ENCODE peak calls at places on chromosomes 5 and 9, in nine cellular contexts. R is fibroblast of pulmonary artery, Q is psoas muscle, T is cardiac muscle cell, M is GM12878, O is keratinocyte, J is tibial artery, H is suprapubic skin, Z is cardiac fibroblast. D is an unnamed sample.
A peak's percentile ranks its signal among the peaks of the same experiment; 100 is the strongest.

GRCh38 chr5:17694922-17695321 is 60.7 kb downstream of the TAF11L14 start:
- DNase-seq in R (no peak), Q (no peak), T (peak; percentile 3), M (no peak), O (peak; percentile 33), J (no peak), H (no peak), Z (no peak), D (no peak)

GRCh38 chr5:146072595-146072994 is 32.8 kb downstream of the PLAC8L1 start:
- DNase-seq in R (no peak), Q (no peak), T (no peak), M (no peak), O (no peak), J (no peak), H (no peak), Z (no peak), D (no peak)

GRCh38 chr5:31119938-31120641 is 73.4 kb upstream of the CDH6 start:
- DNase-seq in R (no peak), Q (no peak), T (no peak), M (no peak), O (no peak), J (no peak), H (no peak), Z (no peak), D (no peak)

GRCh38 chr5:178363501-178364325 is 131.1 kb upstream of the PHYKPL start:
- DNase-seq in R (no peak), Q (peak; percentile 21), T (no peak), M (no peak), O (no peak), J (no peak), H (no peak), Z (no peak), D (no peak)

GRCh38 chr5:174567506-174568141 is 156.8 kb upstream of the MSX2 start:
- DNase-seq in R (no peak), Q (no peak), T (no peak), M (no peak), O (peak; percentile 96), J (no peak), H (peak; percentile 12), Z (no peak), D (no peak)

GRCh38 chr5:55533806-55534435 is 843 bp downstream of the PLPP1 start:
- DNase-seq in R (peak; percentile 48), Q (no peak), T (peak; percentile 63), M (peak; percentile 9), O (no peak), J (no peak), H (no peak), Z (peak; percentile 61), D (peak; percentile 67)

GRCh38 chr5:168372351-168372946 is 81.0 kb downstream of the WWC1 start:
- DNase-seq in R (no peak), Q (no peak), T (no peak), M (no peak), O (no peak), J (no peak), H (no peak), Z (no peak), D (peak; percentile 27)

GRCh38 chr9:137688725-137689124 is 69.9 kb downstream of the EHMT1 start:
- DNase-seq in R (no peak), Q (no peak), T (no peak), M (no peak), O (no peak), J (peak; percentile 43), H (peak; percentile 35), Z (no peak), D (no peak)

GRCh38 chr5:151694035-151694485 is 7.3 kb upstream of the SPARC start:
- DNase-seq in R (peak; percentile 85), Q (no peak), T (peak; percentile 91), M (no peak), O (no peak), J (no peak), H (no peak), Z (peak; percentile 85), D (no peak)

GRCh38 chr9:124593080-124594058 is 86.2 kb upstream of the NR5A1 start:
- DNase-seq in R (no peak), Q (no peak), T (peak; percentile 37), M (no peak), O (no peak), J (no peak), H (no peak), Z (peak; percentile 13), D (peak; percentile 51)
- H3K4me3 ChIP-seq in R (no peak overlapping the region), Q (no peak overlapping the region), T (peak overlapping the region; percentile 9), M (peak overlapping the region; percentile 3), O (no peak overlapping the region), J (no peak overlapping the region), H (no peak overlapping the region), Z (no peak overlapping the region), D (no peak overlapping the region)

GRCh38 chr5:93606384-93606752 is 23.3 kb downstream of the NR2F1 start:
- DNase-seq in R (no peak), Q (no peak), T (no peak), M (no peak), O (no peak), J (no peak), H (no peak), Z (no peak), D (no peak)

GRCh38 chr5:93603711-93604118 is 20.7 kb downstream of the NR2F1 start:
- DNase-seq in R (no peak), Q (no peak), T (no peak), M (no peak), O (no peak), J (no peak), H (no peak), Z (no peak), D (no peak)

GRCh38 chr5:93602261-93603149 is 19.5 kb downstream of the NR2F1 start:
- DNase-seq in R (no peak), Q (no peak), T (no peak), M (no peak), O (no peak), J (no peak), H (no peak), Z (no peak), D (no peak)

GRCh38 chr5:93603191-93603590 is 20.2 kb downstream of the NR2F1 start:
- DNase-seq in R (no peak), Q (no peak), T (no peak), M (no peak), O (no peak), J (no peak), H (no peak), Z (no peak), D (no peak)

DNA sequence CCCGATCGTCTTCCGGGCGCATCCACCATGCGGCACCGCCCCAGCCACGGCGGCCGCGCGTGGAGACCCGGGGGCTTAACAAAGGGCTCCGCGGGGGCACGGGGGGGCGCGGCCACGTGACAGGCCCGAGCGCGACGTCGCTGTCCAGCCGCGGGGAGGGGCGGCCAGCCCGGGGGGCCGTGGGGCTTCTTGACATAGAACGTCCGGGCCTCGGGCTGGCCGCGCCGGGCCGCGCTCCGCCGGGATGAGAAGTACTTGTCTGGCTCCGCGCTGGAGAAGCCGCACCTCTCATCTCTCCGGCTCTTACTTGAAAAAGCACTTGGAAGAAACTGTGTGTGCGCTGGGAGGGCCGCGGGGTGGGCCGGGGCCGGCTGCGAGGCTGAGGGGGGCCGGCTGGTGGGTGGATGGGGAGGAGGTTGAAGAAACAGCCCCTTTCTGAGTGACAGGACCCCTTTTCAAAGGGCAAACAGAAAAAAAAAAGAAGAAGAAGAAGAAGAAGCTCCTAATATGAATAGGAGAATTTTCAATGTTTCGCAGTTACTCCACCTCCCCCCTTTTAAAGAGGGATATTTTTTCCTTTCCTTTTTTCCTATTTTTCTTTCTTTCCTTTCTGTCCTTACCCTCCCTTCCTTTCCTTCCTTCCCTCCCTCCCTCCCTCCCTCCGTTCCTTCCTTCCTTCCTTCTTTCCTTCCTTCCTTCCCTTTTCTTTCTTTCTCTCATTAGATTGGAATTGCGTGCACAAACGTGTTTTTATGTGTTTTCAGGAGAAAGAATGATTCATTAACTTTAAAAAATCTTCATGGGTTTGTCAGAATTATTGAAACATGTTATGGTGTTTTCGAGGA is 21.3 kb downstream of the NR2F1 start:
- DNase-seq in R (no peak), Q (peak; percentile 53), T (peak; percentile 53), M (no peak), O (no peak), J (no peak), H (no peak), Z (peak; percentile 54), D (no peak)
- TF ChIP-seq CTCF in R (no peak), Q (no peak), T (no peak), M (no peak), O (no peak), J (no peak), H (no peak), Z (no peak), D (no peak)

GRCh38 chr9:76255781-76256455 is 138.3 kb downstream of the RFK start:
- DNase-seq in R (peak; percentile 99), Q (peak; percentile 54), T (peak; percentile 99), M (no peak), O (no peak), J (peak; percentile 81), H (no peak), Z (peak; percentile 98), D (no peak)
- H3K4me3 ChIP-seq in R (peak overlapping the region; percentile 30), Q (peak overlapping the region; percentile 9), T (no peak overlapping the region), M (no peak overlapping the region), O (no peak overlapping the region), J (peak overlapping the region; percentile 17), H (no peak overlapping the region), Z (no peak overlapping the region), D (no peak overlapping the region)

GRCh38 chr9:4844439-4844838 is 51.7 kb downstream of the RCL1 start:
- DNase-seq in R (no peak), Q (no peak), T (no peak), M (no peak), O (no peak), J (no peak), H (no peak), Z (no peak), D (no peak)

GRCh38 chr9:4852419-4852818 is 59.7 kb downstream of the RCL1 start:
- DNase-seq in R (no peak), Q (no peak), T (no peak), M (no peak), O (no peak), J (no peak), H (no peak), Z (no peak), D (no peak)

GRCh38 chr9:4850611-4851010 is 57.9 kb downstream of the RCL1 start:
- DNase-seq in R (peak; percentile 67), Q (no peak), T (peak; percentile 48), M (no peak), O (no peak), J (peak; percentile 78), H (no peak), Z (peak; percentile 60), D (no peak)

GRCh38 chr9:4854191-4854590 is 61.4 kb downstream of the RCL1 start:
- DNase-seq in R (no peak), Q (no peak), T (no peak), M (no peak), O (no peak), J (no peak), H (no peak), Z (no peak), D (no peak)

DNA sequence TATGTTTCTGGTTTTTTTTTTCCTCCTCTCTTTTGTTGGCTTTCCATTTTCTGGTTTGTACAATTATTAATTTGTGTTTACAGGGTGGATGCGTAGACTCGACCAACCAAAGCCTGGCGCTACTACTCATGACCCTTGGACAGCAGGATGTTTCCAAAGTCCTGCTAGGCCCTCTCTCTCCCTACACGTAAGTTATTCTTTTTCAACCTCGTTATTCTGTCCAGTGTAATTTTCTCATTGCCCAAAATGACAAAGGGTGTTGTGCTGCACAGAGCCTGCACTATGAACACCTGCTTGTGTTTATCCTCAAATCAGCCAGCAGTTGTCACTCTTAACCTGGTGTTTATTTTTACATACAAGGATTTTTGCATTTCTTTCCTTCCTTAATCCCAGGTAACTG is 56.6 kb downstream of the RCL1 start:
- DNase-seq in R (no peak), Q (no peak), T (no peak), M (no peak), O (no peak), J (no peak), H (no peak), Z (no peak), D (no peak)
- TF ChIP-seq CTCF in R (no peak), Q (peak; percentile 7), T (no peak), M (peak; percentile 22), O (no peak), J (no peak), H (no peak), Z (no peak), D (no peak)